ENCODE peak calls at places on chromosome 14, in eight cellular contexts. C is B cell; N is pancreas; B is foreskin fibroblast; L is psoas muscle; F is CD4-positive, alpha-beta T cell; I is lung; O is cardiac fibroblast. K is an unnamed sample.

GRCh38 chr14:59123975-59124374 is 64.5 kb upstream of the DAAM1 start:
- DNase-seq in C (no peak), N (no peak), B (no peak), L (no peak), F (no peak), I (no peak), O (peak; percentile 49), K (no peak)

GRCh38 chr14:55749201-55749812 is 169.3 kb downstream of the KTN1 start:
- DNase-seq in C (no peak), N (no peak), B (peak; percentile 5), L (no peak), F (no peak), I (no peak), O (peak; percentile 33), K (no peak)

GRCh38 chr14:68248481-68249255 is 429.1 kb downstream of the RAD51B start:
- DNase-seq in C (peak; percentile 71), N (peak; percentile 40), B (peak; percentile 63), L (peak; percentile 79), F (no peak), I (no peak), O (peak; percentile 87), K (peak; percentile 52)

GRCh38 chr14:61526405-61527312 is 168.7 kb upstream of the HIF1A start:
- DNase-seq in C (no peak), N (peak; percentile 94), B (no peak), L (peak; percentile 78), F (no peak), I (peak; percentile 67), O (no peak), K (no peak)

GRCh38 chr14:76698191-76698590 is 63.1 kb upstream of the VASH1 start:
- DNase-seq in C (no peak), N (no peak), B (no peak), L (no peak), F (no peak), I (no peak), O (no peak), K (no peak)

GRCh38 chr14:95290769-95291440 is 28.8 kb downstream of the CLMN start:
- DNase-seq in C (peak; percentile 51), N (peak; percentile 90), B (no peak), L (peak; percentile 81), F (no peak), I (peak; percentile 41), O (peak; percentile 24), K (peak; percentile 61)

GRCh38 chr14:105456736-105457703 is 17.6 kb upstream of the CRIP2 start:
- DNase-seq in C (no peak), N (no peak), B (no peak), L (no peak), F (no peak), I (no peak), O (no peak), K (no peak)

GRCh38 chr14:98082833-98083232 is 1189.2 kb downstream of the BCL11B start:
- DNase-seq in C (no peak), N (no peak), B (no peak), L (no peak), F (no peak), I (no peak), O (no peak), K (no peak)

GRCh38 chr14:24605435-24606190 is 3.9 kb downstream of the GZMH start:
- DNase-seq in C (peak; percentile 73), N (no peak), B (no peak), L (no peak), F (peak; percentile 44), I (peak; percentile 40), O (peak; percentile 1), K (peak; percentile 78)

GRCh38 chr14:69349091-69349777 is 48.9 kb downstream of the ERH start:
- DNase-seq in C (no peak), N (no peak), B (no peak), L (no peak), F (no peak), I (no peak), O (no peak), K (no peak)

GRCh38 chr14:69344171-69344570 is 53.9 kb downstream of the ERH start:
- DNase-seq in C (no peak), N (no peak), B (no peak), L (no peak), F (no peak), I (no peak), O (no peak), K (no peak)

GRCh38 chr14:69345402-69345801 is 52.7 kb downstream of the ERH start:
- DNase-seq in C (no peak), N (no peak), B (no peak), L (no peak), F (no peak), I (no peak), O (no peak), K (no peak)

GRCh38 chr14:69342928-69343525 is 55.1 kb downstream of the ERH start:
- DNase-seq in C (no peak), N (peak; percentile 57), B (no peak), L (no peak), F (no peak), I (no peak), O (no peak), K (no peak)

DNA sequence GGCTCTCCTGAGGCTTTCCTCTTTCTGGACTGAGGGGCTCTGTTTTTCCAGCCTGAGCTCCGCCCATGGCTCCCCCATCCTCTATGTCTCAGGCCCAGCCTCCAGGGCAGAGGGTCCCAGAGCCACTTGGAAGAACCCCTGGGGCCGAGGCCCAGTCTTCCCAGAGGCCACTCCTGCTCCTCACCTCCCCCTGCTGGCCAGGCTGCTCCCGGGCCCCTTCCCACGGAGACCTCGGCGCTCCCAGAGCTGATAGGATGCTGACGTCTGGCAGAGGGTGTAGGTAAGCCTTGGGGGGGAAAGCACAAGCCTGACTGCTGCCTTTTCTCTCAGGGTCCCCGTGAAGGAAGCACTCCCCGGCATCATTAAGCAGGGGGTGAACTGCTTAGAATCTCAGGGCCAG is 51.4 kb downstream of the ERH start:
- DNase-seq in C (no peak), N (no peak), B (no peak), L (no peak), F (no peak), I (no peak), O (peak; percentile 19), K (peak; percentile 55)
- TF ChIP-seq CTCF in C (no peak), N (peak; percentile 29), B (peak; percentile 77), L (peak; percentile 43), F (peak; percentile 19), I (peak; percentile 13), O (peak; percentile 75), K (peak; percentile 59)

GRCh38 chr14:50260511-50260910 is 29.1 kb upstream of the SOS2 start:
- DNase-seq in C (peak; percentile 47), N (no peak), B (peak; percentile 24), L (no peak), F (no peak), I (no peak), O (peak; percentile 63), K (peak; percentile 24)
- TF ChIP-seq CTCF in C (peak; percentile 67), N (no peak), B (peak; percentile 55), L (peak; percentile 37), F (peak; percentile 53), I (peak; percentile 4), O (peak; percentile 59), K (peak; percentile 44)

GRCh38 chr14:70924521-70924920 is 17.3 kb downstream of the PCNX1 start:
- DNase-seq in C (peak; percentile 27), N (no peak), B (no peak), L (no peak), F (no peak), I (no peak), O (no peak), K (no peak)

GRCh38 chr14:70919774-70920173 is 12.5 kb downstream of the PCNX1 start:
- DNase-seq in C (no peak), N (no peak), B (no peak), L (no peak), F (no peak), I (no peak), O (peak; percentile 66), K (no peak)

GRCh38 chr14:70917633-70918032 is 10.4 kb downstream of the PCNX1 start:
- DNase-seq in C (no peak), N (no peak), B (no peak), L (no peak), F (no peak), I (no peak), O (no peak), K (no peak)

GRCh38 chr14:70920608-70921007 is 13.3 kb downstream of the PCNX1 start:
- DNase-seq in C (no peak), N (no peak), B (no peak), L (no peak), F (no peak), I (no peak), O (no peak), K (no peak)

DNA sequence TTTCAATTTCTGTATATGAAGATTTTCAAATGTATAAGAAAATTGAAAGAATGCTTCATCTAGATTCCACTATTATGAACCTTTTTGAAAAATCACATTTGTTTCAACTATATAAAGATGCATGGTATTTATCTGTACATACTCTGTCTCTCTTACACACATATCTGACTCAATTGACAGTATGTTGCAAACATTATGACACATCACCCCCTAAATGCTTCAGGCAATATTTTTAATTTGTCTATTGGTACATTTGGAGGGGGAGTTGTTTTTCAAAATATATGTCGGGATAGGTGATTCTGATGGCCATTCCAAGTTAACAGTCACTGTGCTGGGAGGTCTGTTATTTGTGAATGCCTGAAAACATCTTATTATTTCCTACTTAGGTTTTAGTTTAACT is 14.4 kb downstream of the PCNX1 start:
- DNase-seq in C (no peak), N (no peak), B (no peak), L (no peak), F (no peak), I (no peak), O (peak; percentile 44), K (no peak)
- TF ChIP-seq CTCF in C (no peak), N (no peak), B (no peak), L (no peak), F (no peak), I (no peak), O (no peak), K (no peak)

GRCh38 chr14:65041434-65041915 is 54.8 kb downstream of the FNTB start:
- DNase-seq in C (no peak), N (no peak), B (no peak), L (no peak), F (no peak), I (no peak), O (no peak), K (no peak)

GRCh38 chr14:65040666-65041433 is 54.2 kb downstream of the FNTB start:
- DNase-seq in C (no peak), N (no peak), B (no peak), L (no peak), F (no peak), I (no peak), O (no peak), K (no peak)

GRCh38 chr14:65042731-65043372 is 56.2 kb downstream of the FNTB start:
- DNase-seq in C (peak; percentile 47), N (no peak), B (no peak), L (no peak), F (no peak), I (no peak), O (no peak), K (peak; percentile 61)

GRCh38 chr14:65035049-65035448 is 48.4 kb downstream of the FNTB start:
- DNase-seq in C (no peak), N (no peak), B (peak; percentile 18), L (peak; percentile 70), F (no peak), I (peak; percentile 36), O (no peak), K (no peak)

DNA sequence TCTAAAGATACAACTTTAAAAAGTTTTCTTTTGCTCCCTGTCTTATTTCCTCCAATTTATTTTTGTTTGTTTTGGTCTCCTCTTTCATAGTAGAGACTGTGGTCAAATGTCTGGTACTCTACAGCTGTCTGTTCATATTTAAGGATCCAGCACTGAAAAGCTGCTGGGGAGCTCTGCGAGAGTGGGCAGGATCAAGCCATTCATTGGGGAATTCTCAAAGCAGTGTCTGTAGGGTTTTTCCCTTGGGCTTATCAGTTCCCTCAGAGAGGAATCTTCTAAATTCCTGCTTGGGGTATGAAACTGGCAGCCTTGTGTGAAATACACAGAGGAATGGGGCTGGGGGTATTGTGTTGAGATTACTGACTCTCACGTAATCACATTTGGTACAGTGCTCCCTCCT is 52.3 kb downstream of the FNTB start:
- DNase-seq in C (no peak), N (no peak), B (no peak), L (no peak), F (no peak), I (no peak), O (no peak), K (no peak)
- TF ChIP-seq CTCF in C (no peak), N (no peak), B (no peak), L (no peak), F (no peak), I (no peak), O (no peak), K (no peak)